ENCODE peak calls at places on chromosomes 1 and 21, in nine cellular contexts. One of them, this sample, is unnamed.

GRCh38 chr1:81812712-81813111 is 12.0 kb downstream of the ADGRL2 start:
- DNase-seq in heart left ventricle: no peak
- DNase-seq in GM12865: no peak
- DNase-seq in NCI-H1105: peak
- DNase-seq in AG09319: no peak
- DNase-seq in NCI-H2029: no peak
- DNase-seq in NCI-H1436 treated with DMSO at 0.1 percent for 48 hours: no peak
- DNase-seq in A549: no peak
- DNase-seq in stimulated activated CD4-positive, alpha-beta T cell treated with anti-CD3 and anti-CD28 coated beads, Interleukin-1b, Interleukin-23, amount 100 ng/mL, for 4 hours: no peak
- DNase-seq in this sample: no peak

GRCh38 chr1:232765536-232765935 is 39.7 kb upstream of the MAP10 start:
- DNase-seq in NCI-H1105: no peak
- DNase-seq in NCI-H2029: no peak
- DNase-seq in A549: no peak
- DNase-seq in stimulated activated CD4-positive, alpha-beta T cell treated with anti-CD3 and anti-CD28 coated beads, Interleukin-1b, Interleukin-23, amount 100 ng/mL, for 4 hours: no peak
- DNase-seq in GM12865: no peak
- DNase-seq in heart left ventricle: no peak
- DNase-seq in NCI-H1436 treated with DMSO at 0.1 percent for 48 hours: no peak
- DNase-seq in AG09319: no peak
- DNase-seq in this sample: no peak

GRCh38 chr1:22043175-22043769 is 9.2 kb upstream of the CDC42 start:
- DNase-seq in stimulated activated CD4-positive, alpha-beta T cell treated with anti-CD3 and anti-CD28 coated beads, Interleukin-1b, Interleukin-23, amount 100 ng/mL, for 4 hours: no peak
- DNase-seq in NCI-H2029: peak
- DNase-seq in AG09319: no peak
- DNase-seq in NCI-H1436 treated with DMSO at 0.1 percent for 48 hours: no peak
- DNase-seq in GM12865: peak
- DNase-seq in A549: no peak
- DNase-seq in heart left ventricle: no peak
- DNase-seq in NCI-H1105: no peak
- DNase-seq in this sample: no peak

GRCh38 chr1:202310746-202311145 is 31.0 kb downstream of the UBE2T start:
- DNase-seq in NCI-H1105: no peak
- DNase-seq in GM12865: no peak
- DNase-seq in AG09319: no peak
- DNase-seq in stimulated activated CD4-positive, alpha-beta T cell treated with anti-CD3 and anti-CD28 coated beads, Interleukin-1b, Interleukin-23, amount 100 ng/mL, for 4 hours: no peak
- DNase-seq in NCI-H2029: no peak
- DNase-seq in heart left ventricle: no peak
- DNase-seq in A549: no peak
- DNase-seq in NCI-H1436 treated with DMSO at 0.1 percent for 48 hours: no peak
- DNase-seq in this sample: no peak

GRCh38 chr1:99943238-99943794 is 26.5 kb upstream of the SLC35A3 start:
- DNase-seq in A549: no peak
- DNase-seq in stimulated activated CD4-positive, alpha-beta T cell treated with anti-CD3 and anti-CD28 coated beads, Interleukin-1b, Interleukin-23, amount 100 ng/mL, for 4 hours: no peak
- DNase-seq in AG09319: peak
- DNase-seq in NCI-H2029: peak
- DNase-seq in GM12865: no peak
- DNase-seq in NCI-H1436 treated with DMSO at 0.1 percent for 48 hours: peak
- DNase-seq in heart left ventricle: no peak
- DNase-seq in NCI-H1105: peak
- DNase-seq in this sample: no peak

GRCh38 chr1:212752256-212752933 is 39.2 kb downstream of the NSL1 start:
- DNase-seq in NCI-H1436 treated with DMSO at 0.1 percent for 48 hours: no peak
- DNase-seq in GM12865: no peak
- DNase-seq in stimulated activated CD4-positive, alpha-beta T cell treated with anti-CD3 and anti-CD28 coated beads, Interleukin-1b, Interleukin-23, amount 100 ng/mL, for 4 hours: no peak
- DNase-seq in AG09319: no peak
- DNase-seq in heart left ventricle: no peak
- DNase-seq in NCI-H2029: no peak
- DNase-seq in NCI-H1105: no peak
- DNase-seq in A549: no peak
- DNase-seq in this sample: no peak

GRCh38 chr1:938088-938683 is 14.5 kb downstream of the SAMD11 start:
- DNase-seq in heart left ventricle: no peak
- DNase-seq in A549: no peak
- DNase-seq in NCI-H1105: no peak
- DNase-seq in AG09319: no peak
- DNase-seq in NCI-H2029: no peak
- DNase-seq in stimulated activated CD4-positive, alpha-beta T cell treated with anti-CD3 and anti-CD28 coated beads, Interleukin-1b, Interleukin-23, amount 100 ng/mL, for 4 hours: no peak
- DNase-seq in GM12865: no peak
- DNase-seq in NCI-H1436 treated with DMSO at 0.1 percent for 48 hours: no peak
- DNase-seq in this sample: no peak

GRCh38 chr1:187091666-187092065 is 262.9 kb downstream of the PLA2G4A start:
- DNase-seq in NCI-H2029: no peak
- DNase-seq in GM12865: no peak
- DNase-seq in NCI-H1105: no peak
- DNase-seq in AG09319: no peak
- DNase-seq in heart left ventricle: no peak
- DNase-seq in NCI-H1436 treated with DMSO at 0.1 percent for 48 hours: no peak
- DNase-seq in stimulated activated CD4-positive, alpha-beta T cell treated with anti-CD3 and anti-CD28 coated beads, Interleukin-1b, Interleukin-23, amount 100 ng/mL, for 4 hours: no peak
- DNase-seq in A549: peak
- DNase-seq in this sample: no peak

GRCh38 chr21:36725793-36726386 is 27.0 kb downstream of the SIM2 start:
- DNase-seq in stimulated activated CD4-positive, alpha-beta T cell treated with anti-CD3 and anti-CD28 coated beads, Interleukin-1b, Interleukin-23, amount 100 ng/mL, for 4 hours: no peak
- DNase-seq in A549: no peak
- DNase-seq in NCI-H2029: no peak
- DNase-seq in NCI-H1436 treated with DMSO at 0.1 percent for 48 hours: no peak
- DNase-seq in GM12865: no peak
- DNase-seq in heart left ventricle: no peak
- DNase-seq in AG09319: no peak
- DNase-seq in NCI-H1105: no peak
- DNase-seq in this sample: no peak

GRCh38 chr1:13593511-13594131 is 10.0 kb downstream of the PDPN start:
- DNase-seq in GM12865: no peak
- DNase-seq in A549: no peak
- DNase-seq in NCI-H1105: no peak
- DNase-seq in stimulated activated CD4-positive, alpha-beta T cell treated with anti-CD3 and anti-CD28 coated beads, Interleukin-1b, Interleukin-23, amount 100 ng/mL, for 4 hours: no peak
- DNase-seq in heart left ventricle: peak
- DNase-seq in AG09319: peak
- DNase-seq in NCI-H1436 treated with DMSO at 0.1 percent for 48 hours: no peak
- DNase-seq in NCI-H2029: no peak
- DNase-seq in this sample: no peak

GRCh38 chr1:117205368-117205767 is 5.4 kb downstream of the VTCN1 start:
- DNase-seq in NCI-H2029: no peak
- DNase-seq in A549: no peak
- DNase-seq in GM12865: no peak
- DNase-seq in heart left ventricle: no peak
- DNase-seq in NCI-H1436 treated with DMSO at 0.1 percent for 48 hours: no peak
- DNase-seq in stimulated activated CD4-positive, alpha-beta T cell treated with anti-CD3 and anti-CD28 coated beads, Interleukin-1b, Interleukin-23, amount 100 ng/mL, for 4 hours: no peak
- DNase-seq in AG09319: no peak
- DNase-seq in NCI-H1105: no peak
- DNase-seq in this sample: no peak

GRCh38 chr1:230376296-230376695 is 49.8 kb downstream of the PGBD5 start:
- DNase-seq in AG09319: no peak
- DNase-seq in A549: no peak
- DNase-seq in NCI-H2029: no peak
- DNase-seq in stimulated activated CD4-positive, alpha-beta T cell treated with anti-CD3 and anti-CD28 coated beads, Interleukin-1b, Interleukin-23, amount 100 ng/mL, for 4 hours: no peak
- DNase-seq in heart left ventricle: no peak
- DNase-seq in GM12865: no peak
- DNase-seq in NCI-H1105: no peak
- DNase-seq in NCI-H1436 treated with DMSO at 0.1 percent for 48 hours: no peak
- DNase-seq in this sample: no peak